ENCODE peak calls at places on chromosomes 13 and 19, in ten cellular contexts. A is chondrocyte; B is PC-9; V is Panc1; T is fibroblast of lung; P is BE2C; L is fibroblast of pulmonary artery; R is neural progenitor cell; C is CD4-positive, alpha-beta T cell; H is tibial nerve. W is an unnamed sample.

GRCh38 chr13:23159205-23159586 is 21.6 kb upstream of the SGCG start:
- DNase-seq in C (no peak), B (no peak), V (no peak), R (peak), P (peak), A (no peak), L (peak), T (peak), H (no peak), W (no peak)

GRCh38 chr13:74978596-74978995 is 503.4 kb downstream of the TBC1D4 start:
- DNase-seq in V (no peak), T (no peak), P (peak), H (no peak), L (no peak), A (no peak), B (no peak), C (no peak), R (no peak), W (no peak)

GRCh38 chr19:30123109-30123508 is 181.1 kb downstream of the URI1 start:
- DNase-seq in A (no peak), L (no peak), C (no peak), R (no peak), P (no peak), V (no peak), B (no peak), H (no peak), T (no peak), W (no peak)

GRCh38 chr13:110380359-110381028 is 73.4 kb downstream of the COL4A2 start:
- DNase-seq in T (peak), B (peak), R (no peak), L (peak), C (no peak), H (no peak), A (no peak), V (no peak), P (no peak), W (no peak)

GRCh38 chr13:36418022-36418805 is 14.1 kb upstream of the CCNA1 start:
- DNase-seq in L (peak), V (no peak), P (no peak), A (no peak), B (peak), C (no peak), H (no peak), R (no peak), T (peak), W (no peak)

GRCh38 chr19:42512743-42513304 is 15.5 kb downstream of the CEACAM1 start:
- DNase-seq in T (no peak), R (no peak), P (no peak), H (no peak), A (no peak), L (no peak), V (no peak), C (no peak), B (no peak), W (no peak)

GRCh38 chr13:86870388-86870966 is 800.7 kb upstream of the SLITRK5 start:
- DNase-seq in A (no peak), B (no peak), L (peak), H (no peak), C (no peak), P (no peak), V (no peak), R (peak), T (peak), W (no peak)

GRCh38 chr13:113448885-113449692 is 4.2 kb downstream of the ADPRHL1 start:
- DNase-seq in A (no peak), C (peak), P (no peak), H (no peak), B (peak), R (no peak), T (no peak), V (peak), L (no peak), W (no peak)

GRCh38 chr13:19597523-19597922 is 35.9 kb upstream of the MPHOSPH8 start:
- DNase-seq in A (no peak), T (peak), C (no peak), R (no peak), P (no peak), V (peak), L (no peak), B (peak), H (no peak), W (no peak)

GRCh38 chr13:52797176-52797575 is 51.3 kb downstream of the PCDH8 start:
- DNase-seq in A (no peak), L (no peak), C (no peak), P (no peak), T (no peak), R (no peak), B (no peak), V (no peak), H (no peak), W (no peak)

GRCh38 chr19:4061683-4062575 is 4.8 kb downstream of the ZBTB7A start:
- DNase-seq in B (peak), H (no peak), R (no peak), C (no peak), P (no peak), T (no peak), L (no peak), A (no peak), V (no peak), W (no peak)

GRCh38 chr19:28703400-28703956 is 509.5 kb downstream of the UQCRFS1 start:
- DNase-seq in T (no peak), V (no peak), H (no peak), C (no peak), P (no peak), B (no peak), L (no peak), A (no peak), R (no peak), W (no peak)

GRCh38 chr13:48235100-48235813 is 2.3 kb downstream of the ITM2B start:
- DNase-seq in B (peak), A (no peak), C (no peak), T (peak), P (peak), L (peak), R (peak), V (no peak), H (no peak), W (no peak)

GRCh38 chr19:13099073-13099999 is 3.3 kb downstream of the LYL1 start:
- DNase-seq in H (no peak), A (peak), T (no peak), P (no peak), B (no peak), C (peak), R (peak), L (peak), V (no peak), W (peak)

GRCh38 chr13:84994582-84994981 is 804.6 kb downstream of the SLITRK6 start:
- DNase-seq in P (no peak), B (no peak), V (peak), H (no peak), C (no peak), A (no peak), T (peak), L (no peak), R (no peak), W (no peak)

GRCh38 chr13:111005364-111005763 is 90.5 kb upstream of the ANKRD10 start:
- DNase-seq in L (peak), V (no peak), C (no peak), H (no peak), P (no peak), R (no peak), A (no peak), B (no peak), T (peak), W (no peak)

GRCh38 chr13:102642475-102642874 is 45.7 kb downstream of the TPP2 start:
- DNase-seq in V (no peak), A (no peak), C (no peak), H (no peak), P (no peak), B (no peak), L (no peak), T (no peak), R (no peak), W (no peak)

GRCh38 chr13:36385471-36385870 is 39.3 kb upstream of the SPART start:
- DNase-seq in L (no peak), P (no peak), T (peak), H (no peak), A (no peak), R (no peak), B (no peak), V (no peak), C (no peak), W (no peak)

GRCh38 chr19:19618384-19619051 is at the start of gene PBX4:
- DNase-seq in R (peak), V (peak), B (peak), L (peak), C (peak), A (peak), H (peak), T (peak), P (peak), W (peak)

GRCh38 chr13:40187324-40187795 is 479.1 kb downstream of the FOXO1 start:
- DNase-seq in H (no peak), A (no peak), R (no peak), B (no peak), T (no peak), V (no peak), C (peak), P (no peak), L (no peak), W (no peak)

GRCh38 chr19:48368942-48369341 is 4.8 kb downstream of the SYNGR4 start:
- DNase-seq in B (no peak), H (no peak), L (no peak), A (no peak), V (no peak), C (no peak), R (no peak), T (no peak), P (peak), W (no peak)

GRCh38 chr19:43634877-43635560 is 4.6 kb downstream of the CADM4 start:
- DNase-seq in V (no peak), T (peak), A (no peak), P (no peak), C (no peak), L (peak), R (peak), B (no peak), H (no peak), W (no peak)

GRCh38 chr13:44437356-44438233 is 64.0 kb downstream of the SERP2 start:
- DNase-seq in A (no peak), R (peak), L (peak), T (peak), C (no peak), H (no peak), B (peak), V (no peak), P (no peak), W (no peak)
- TF ChIP-seq CTCF in A (peak), R (peak), L (peak), T (peak), C (peak), H (peak), B (peak), V (peak), P (peak), W (peak)

GRCh38 chr19:17488593-17489391 is 18.5 kb downstream of the SLC27A1 start:
- DNase-seq in A (no peak), R (peak), P (peak), B (peak), C (peak), L (peak), H (no peak), T (peak), V (no peak), W (peak)
- TF ChIP-seq CTCF in A (no peak), R (peak), P (no peak), B (no peak), C (no peak), L (no peak), H (no peak), T (no peak), V (no peak), W (no peak)

DNA sequence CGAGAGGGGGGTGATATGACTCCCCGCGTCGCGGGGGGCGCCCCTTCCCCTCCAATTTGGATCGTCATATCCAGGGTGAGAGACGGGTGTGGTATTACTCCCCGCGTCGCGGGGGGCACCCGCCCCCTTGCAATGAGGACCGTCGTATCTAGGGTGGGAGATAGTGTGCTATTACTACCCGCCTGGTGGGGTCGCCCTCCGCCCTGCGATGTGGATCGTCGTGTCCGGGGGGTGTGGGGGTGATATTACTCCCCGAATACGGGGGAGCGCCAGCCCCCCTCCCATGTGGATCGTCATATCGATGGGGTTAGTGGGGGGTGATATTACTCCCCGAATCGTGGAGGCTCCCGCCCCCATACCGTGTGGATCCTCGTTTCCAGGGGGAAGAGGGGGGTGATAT is 29.2 kb upstream of the RGCC start:
- DNase-seq in V (no peak), A (no peak), P (no peak), H (no peak), L (peak), C (peak), T (no peak), R (peak), B (no peak), W (no peak)
- TF ChIP-seq CTCF in V (peak), A (peak), P (no peak), H (peak), L (peak), C (no peak), T (peak), R (peak), B (no peak), W (peak)

DNA sequence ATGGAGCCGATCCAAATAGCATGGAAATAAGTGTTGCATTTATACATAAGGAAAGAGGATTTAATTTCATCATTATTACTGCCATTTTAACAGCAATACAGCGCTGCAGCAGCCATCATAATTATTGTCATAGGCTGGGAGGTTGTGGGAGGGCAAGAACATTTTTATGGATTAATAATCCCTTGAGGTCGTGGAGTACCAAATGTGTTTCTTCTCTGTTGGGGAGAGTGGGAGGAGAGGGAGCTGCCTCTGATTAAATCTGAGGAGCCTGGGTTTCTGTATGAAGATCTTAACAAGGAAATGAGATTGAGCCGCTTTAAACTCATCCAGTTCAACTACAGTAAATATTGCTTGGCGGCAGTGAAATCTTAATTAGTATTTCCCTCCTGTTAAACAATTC is 805.9 kb downstream of the PCDH17 start:
- DNase-seq in P (no peak), C (no peak), H (no peak), V (no peak), R (no peak), B (no peak), A (no peak), T (no peak), L (no peak), W (no peak)
- TF ChIP-seq CTCF in P (no peak), C (no peak), H (no peak), V (no peak), R (no peak), B (no peak), A (no peak), T (no peak), L (no peak), W (no peak)

GRCh38 chr13:62512194-62513141 is 1096.8 kb upstream of the PCDH20 start:
- DNase-seq in T (peak), R (peak), C (no peak), P (peak), V (peak), B (no peak), L (peak), H (no peak), A (peak), W (no peak)
- TF ChIP-seq CTCF in T (peak), R (peak), C (no peak), P (peak), V (peak), B (peak), L (peak), H (peak), A (peak), W (peak)

GRCh38 chr19:5624741-5625140 is 1.9 kb downstream of the SAFB start:
- DNase-seq in T (no peak), B (no peak), A (no peak), L (no peak), P (no peak), V (no peak), R (peak), H (no peak), C (no peak), W (no peak)
- TF ChIP-seq CTCF in T (no peak), B (no peak), A (no peak), L (no peak), P (no peak), V (no peak), R (no peak), H (no peak), C (no peak), W (no peak)